ENCODE peak calls at places on chromosome 19, in four cellular contexts. One of them, this sample, is unnamed.

GRCh38 chr19:32196690-32197420 is 148.6 kb upstream of the ZNF507 start:
- DNase-seq in fibroblast of pulmonary artery: no peak
- DNase-seq in astrocyte: no peak
- DNase-seq in ascending aorta: no peak
- DNase-seq in this sample: no peak

GRCh38 chr19:2329528-2329927 is 1.0 kb downstream of the SPPL2B start:
- DNase-seq in astrocyte: no peak
- DNase-seq in fibroblast of pulmonary artery: no peak
- DNase-seq in ascending aorta: no peak
- DNase-seq in this sample: no peak

GRCh38 chr19:3986260-3987041 is 1.2 kb upstream of the EEF2 start:
- DNase-seq in astrocyte: peak; percentile 52
- DNase-seq in ascending aorta: no peak
- DNase-seq in fibroblast of pulmonary artery: peak; percentile 85
- DNase-seq in this sample: no peak

GRCh38 chr19:57348136-57348535 is 2.9 kb upstream of the ZNF304 start:
- DNase-seq in fibroblast of pulmonary artery: peak; percentile 21
- DNase-seq in ascending aorta: no peak
- DNase-seq in astrocyte: peak; percentile 29
- DNase-seq in this sample: no peak

GRCh38 chr19:5624154-5624663 is 1.3 kb downstream of the SAFB start:
- DNase-seq in ascending aorta: no peak
- DNase-seq in fibroblast of pulmonary artery: peak; percentile 48
- DNase-seq in astrocyte: peak; percentile 35
- DNase-seq in this sample: no peak

GRCh38 chr19:33220115-33220514 is 5.5 kb downstream of the SLC7A10 start:
- DNase-seq in ascending aorta: no peak
- DNase-seq in astrocyte: no peak
- DNase-seq in fibroblast of pulmonary artery: no peak
- DNase-seq in this sample: no peak

GRCh38 chr19:30327331-30327730 is 44.9 kb upstream of the ZNF536 start:
- DNase-seq in fibroblast of pulmonary artery: no peak
- DNase-seq in ascending aorta: no peak
- DNase-seq in astrocyte: no peak
- DNase-seq in this sample: no peak

GRCh38 chr19:30645946-30646577 is 273.9 kb downstream of the ZNF536 start:
- DNase-seq in fibroblast of pulmonary artery: no peak
- DNase-seq in ascending aorta: no peak
- DNase-seq in astrocyte: no peak
- DNase-seq in this sample: no peak

GRCh38 chr19:54133312-54133956 is 4.1 kb upstream of the CNOT3 start:
- DNase-seq in fibroblast of pulmonary artery: no peak
- DNase-seq in astrocyte: peak; percentile 58
- DNase-seq in ascending aorta: no peak
- DNase-seq in this sample: no peak

GRCh38 chr19:28066988-28067387 is 1146.0 kb downstream of the UQCRFS1 start:
- DNase-seq in astrocyte: no peak
- DNase-seq in fibroblast of pulmonary artery: no peak
- DNase-seq in ascending aorta: no peak
- DNase-seq in this sample: no peak

GRCh38 chr19:47188507-47189033 is 42.4 kb downstream of the BBC3 start:
- DNase-seq in astrocyte: no peak
- DNase-seq in fibroblast of pulmonary artery: no peak
- DNase-seq in ascending aorta: no peak
- DNase-seq in this sample: no peak

GRCh38 chr19:39139305-39140194 is 14.0 kb downstream of the PAK4 start:
- DNase-seq in fibroblast of pulmonary artery: no peak
- DNase-seq in astrocyte: no peak
- DNase-seq in ascending aorta: no peak
- DNase-seq in this sample: no peak

GRCh38 chr19:35000647-35001501 is 751 bp downstream of the GRAMD1A start:
- DNase-seq in ascending aorta: no peak
- DNase-seq in fibroblast of pulmonary artery: peak; percentile 50
- DNase-seq in astrocyte: peak; percentile 45
- DNase-seq in this sample: no peak

GRCh38 chr19:53927745-53928144 is 18.7 kb downstream of the CACNG7 start:
- DNase-seq in astrocyte: peak; percentile 51
- DNase-seq in ascending aorta: no peak
- DNase-seq in fibroblast of pulmonary artery: peak; percentile 81
- DNase-seq in this sample: no peak

GRCh38 chr19:4455742-4456565 is 1.6 kb downstream of the UBXN6 start:
- DNase-seq in fibroblast of pulmonary artery: peak; percentile 78
- DNase-seq in ascending aorta: no peak
- DNase-seq in astrocyte: peak; percentile 42
- DNase-seq in this sample: peak; percentile 60

GRCh38 chr19:17260842-17261325 is 3.7 kb downstream of the USHBP1 start:
- DNase-seq in ascending aorta: no peak
- DNase-seq in astrocyte: peak; percentile 27
- DNase-seq in fibroblast of pulmonary artery: peak; percentile 81
- DNase-seq in this sample: no peak

GRCh38 chr19:6161271-6161850 is 25.9 kb downstream of the ACSBG2 start:
- DNase-seq in fibroblast of pulmonary artery: no peak
- DNase-seq in astrocyte: no peak
- DNase-seq in ascending aorta: no peak
- DNase-seq in this sample: no peak

GRCh38 chr19:53877361-53877766 is 4.6 kb upstream of the PRKCG start:
- DNase-seq in astrocyte: no peak
- DNase-seq in ascending aorta: no peak
- DNase-seq in fibroblast of pulmonary artery: peak; percentile 33
- DNase-seq in this sample: no peak

GRCh38 chr19:48501961-48502719 is 9.5 kb downstream of the LMTK3 start:
- DNase-seq in fibroblast of pulmonary artery: peak; percentile 45
- DNase-seq in ascending aorta: peak; percentile 33
- DNase-seq in astrocyte: no peak
- DNase-seq in this sample: peak; percentile 53

GRCh38 chr19:55667006-55667381 is 8.0 kb upstream of the EPN1 start:
- DNase-seq in fibroblast of pulmonary artery: no peak
- DNase-seq in ascending aorta: no peak
- DNase-seq in astrocyte: no peak
- DNase-seq in this sample: no peak

GRCh38 chr19:2456301-2456570 is 523 bp downstream of the LMNB2 start:
- DNase-seq in astrocyte: no peak
- DNase-seq in ascending aorta: no peak
- DNase-seq in fibroblast of pulmonary artery: no peak
- DNase-seq in this sample: no peak

GRCh38 chr19:16185925-16186234 is 670 bp downstream of the FAM32A start:
- DNase-seq in ascending aorta: no peak
- DNase-seq in astrocyte: no peak
- DNase-seq in fibroblast of pulmonary artery: no peak
- DNase-seq in this sample: no peak
- TF ChIP-seq CTCF in ascending aorta: no peak
- TF ChIP-seq CTCF in astrocyte: peak; percentile 30
- TF ChIP-seq CTCF in fibroblast of pulmonary artery: peak; percentile 36
- TF ChIP-seq CTCF in this sample: peak; percentile 55

GRCh38 chr19:19477705-19478383 is 37.5 kb downstream of the TSSK6 start:
- DNase-seq in fibroblast of pulmonary artery: no peak
- DNase-seq in astrocyte: no peak
- DNase-seq in ascending aorta: no peak
- DNase-seq in this sample: no peak

GRCh38 chr19:19480688-19481087 is 34.7 kb downstream of the TSSK6 start:
- DNase-seq in ascending aorta: no peak
- DNase-seq in fibroblast of pulmonary artery: no peak
- DNase-seq in astrocyte: no peak
- DNase-seq in this sample: no peak

GRCh38 chr19:19471682-19472081 is 43.7 kb downstream of the TSSK6 start:
- DNase-seq in fibroblast of pulmonary artery: no peak
- DNase-seq in ascending aorta: no peak
- DNase-seq in astrocyte: no peak
- DNase-seq in this sample: no peak

GRCh38 chr19:19474950-19475781 is 40.2 kb downstream of the TSSK6 start:
- DNase-seq in ascending aorta: no peak
- DNase-seq in astrocyte: no peak
- DNase-seq in fibroblast of pulmonary artery: no peak
- DNase-seq in this sample: no peak

DNA sequence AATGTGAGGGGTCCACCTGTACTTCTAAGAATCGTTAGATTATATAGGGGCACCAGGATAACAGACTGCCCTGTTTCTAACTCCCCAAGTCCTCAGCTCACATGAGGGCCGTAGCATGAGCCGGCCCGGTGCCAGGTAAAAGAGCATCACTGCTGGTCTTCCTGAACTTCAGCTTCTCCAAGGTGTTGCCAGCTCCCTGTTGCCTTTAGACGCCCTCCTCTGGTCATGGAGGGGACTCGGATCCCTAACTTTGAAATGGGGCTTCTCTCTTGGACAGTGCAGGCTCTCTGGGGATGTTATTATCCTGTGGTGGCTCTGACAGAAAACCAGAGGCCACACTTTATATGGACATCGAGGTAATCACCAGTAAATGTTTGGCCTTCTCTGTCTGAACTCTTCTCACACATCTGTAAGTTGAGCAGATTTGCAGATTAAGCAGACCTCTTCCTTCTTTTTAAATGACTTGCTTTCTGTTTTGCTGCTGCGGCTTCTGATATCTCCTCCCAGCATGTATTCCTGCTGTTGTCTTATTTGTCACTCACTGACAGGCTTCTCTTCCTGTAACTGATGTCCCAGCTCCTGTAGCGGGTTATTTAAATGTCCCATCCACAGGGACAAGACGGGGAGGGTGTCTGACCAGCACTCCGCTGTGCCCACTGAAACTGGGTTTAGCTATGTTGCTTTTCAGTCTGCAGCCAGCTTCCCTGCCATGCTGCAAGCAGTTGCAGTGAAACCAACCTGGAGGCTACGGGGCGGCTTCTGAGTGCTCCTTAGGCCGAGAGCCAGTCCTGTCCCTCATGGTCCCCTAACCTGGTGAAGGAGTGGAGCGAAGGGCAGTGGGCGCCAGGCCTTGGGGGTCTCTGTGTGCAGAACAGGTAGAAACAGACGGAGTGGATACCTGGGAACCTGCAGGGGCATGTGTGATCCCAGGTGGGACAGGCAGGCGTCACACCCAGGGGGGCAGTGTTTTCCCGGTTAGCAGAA is 39.2 kb downstream of the TSSK6 start:
- DNase-seq in ascending aorta: no peak
- DNase-seq in fibroblast of pulmonary artery: peak; percentile 53
- DNase-seq in astrocyte: no peak
- DNase-seq in this sample: no peak
- H3K4me3 ChIP-seq in ascending aorta: no peak overlapping the region
- H3K4me3 ChIP-seq in fibroblast of pulmonary artery: no peak overlapping the region
- H3K4me3 ChIP-seq in astrocyte: no peak overlapping the region
- H3K4me3 ChIP-seq in this sample: no peak overlapping the region

DNA sequence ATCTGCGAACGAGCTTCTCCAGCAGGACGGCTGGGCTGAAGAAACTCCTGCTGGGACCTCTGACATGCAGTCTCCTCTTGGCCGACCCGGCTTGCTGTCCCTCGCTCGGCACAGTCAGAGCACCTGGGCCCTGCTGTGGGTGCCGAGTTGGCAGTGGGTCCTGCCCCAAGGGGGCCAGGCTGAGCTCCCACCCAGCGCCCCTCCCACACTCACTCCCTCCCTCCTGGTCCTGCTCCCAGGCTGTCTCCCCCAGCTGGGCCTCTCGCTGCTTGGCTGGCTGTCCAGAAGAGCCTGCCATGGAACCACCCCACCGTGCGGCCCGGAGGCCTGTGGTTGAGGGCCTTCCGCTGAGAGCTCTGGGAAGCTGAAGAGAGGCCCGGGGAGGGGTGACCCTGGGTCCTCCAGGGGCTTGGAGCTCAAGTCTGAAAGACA is 6.0 kb downstream of the AKT2 start:
- DNase-seq in fibroblast of pulmonary artery: peak; percentile 75
- DNase-seq in ascending aorta: no peak
- DNase-seq in astrocyte: peak; percentile 6
- DNase-seq in this sample: no peak
- TF ChIP-seq CTCF in fibroblast of pulmonary artery: no peak
- TF ChIP-seq CTCF in ascending aorta: no peak
- TF ChIP-seq CTCF in astrocyte: no peak
- TF ChIP-seq CTCF in this sample: no peak

GRCh38 chr19:41551212-41551610 is 24.8 kb upstream of the CEACAM21 start:
- DNase-seq in fibroblast of pulmonary artery: no peak
- DNase-seq in astrocyte: no peak
- DNase-seq in ascending aorta: no peak
- DNase-seq in this sample: no peak

GRCh38 chr19:41553804-41554203 is 22.2 kb upstream of the CEACAM21 start:
- DNase-seq in ascending aorta: no peak
- DNase-seq in fibroblast of pulmonary artery: no peak
- DNase-seq in astrocyte: no peak
- DNase-seq in this sample: no peak

GRCh38 chr19:41551711-41552110 is 24.3 kb upstream of the CEACAM21 start:
- DNase-seq in fibroblast of pulmonary artery: no peak
- DNase-seq in astrocyte: no peak
- DNase-seq in ascending aorta: no peak
- DNase-seq in this sample: no peak

GRCh38 chr19:41554902-41555301 is 21.1 kb upstream of the CEACAM21 start:
- DNase-seq in ascending aorta: no peak
- DNase-seq in fibroblast of pulmonary artery: no peak
- DNase-seq in astrocyte: no peak
- DNase-seq in this sample: no peak

DNA sequence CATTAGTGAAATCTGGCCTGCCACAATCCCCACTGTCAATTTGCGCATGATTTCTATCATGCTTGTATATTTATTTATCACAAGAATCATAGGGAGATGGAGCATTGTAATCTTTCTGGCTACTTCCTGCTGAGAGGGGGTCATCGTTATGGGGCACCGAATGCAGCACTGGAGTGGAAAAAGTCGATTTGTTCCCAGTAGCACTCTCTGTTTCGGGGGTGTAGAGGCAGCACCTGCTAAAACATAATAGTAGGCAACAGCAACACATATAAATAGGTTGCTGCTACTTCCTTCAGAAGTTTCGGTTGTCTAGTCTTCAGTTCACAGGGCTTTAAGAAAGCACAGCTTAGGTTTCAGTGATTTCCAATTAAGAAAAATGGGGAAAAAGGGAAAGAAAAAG is 23.4 kb upstream of the CEACAM21 start:
- DNase-seq in ascending aorta: no peak
- DNase-seq in astrocyte: no peak
- DNase-seq in fibroblast of pulmonary artery: no peak
- DNase-seq in this sample: no peak
- H3K4me3 ChIP-seq in ascending aorta: no peak overlapping the region
- H3K4me3 ChIP-seq in astrocyte: no peak overlapping the region
- H3K4me3 ChIP-seq in fibroblast of pulmonary artery: no peak overlapping the region
- H3K4me3 ChIP-seq in this sample: no peak overlapping the region

GRCh38 chr19:49816616-49817015 is 1.5 kb upstream of the MED25 start:
- DNase-seq in ascending aorta: no peak
- DNase-seq in astrocyte: no peak
- DNase-seq in fibroblast of pulmonary artery: no peak
- DNase-seq in this sample: no peak

GRCh38 chr19:49818691-49819331 is 722 bp downstream of the MED25 start:
- DNase-seq in fibroblast of pulmonary artery: no peak
- DNase-seq in ascending aorta: no peak
- DNase-seq in astrocyte: no peak
- DNase-seq in this sample: no peak

GRCh38 chr19:49820125-49820524 is 2.0 kb downstream of the MED25 start:
- DNase-seq in ascending aorta: no peak
- DNase-seq in astrocyte: no peak
- DNase-seq in fibroblast of pulmonary artery: peak; percentile 67
- DNase-seq in this sample: no peak

GRCh38 chr19:49814010-49814409 is 918 bp upstream of the FUZ start:
- DNase-seq in astrocyte: no peak
- DNase-seq in fibroblast of pulmonary artery: no peak
- DNase-seq in ascending aorta: no peak
- DNase-seq in this sample: no peak

GRCh38 chr19:49817964-49818690 is at the start of gene MED25:
- DNase-seq in astrocyte: peak; percentile 56
- DNase-seq in ascending aorta: peak; percentile 30
- DNase-seq in fibroblast of pulmonary artery: peak; percentile 87
- DNase-seq in this sample: peak; percentile 50
- TF ChIP-seq CTCF in astrocyte: no peak
- TF ChIP-seq CTCF in ascending aorta: peak; percentile 29
- TF ChIP-seq CTCF in fibroblast of pulmonary artery: no peak
- TF ChIP-seq CTCF in this sample: no peak

GRCh38 chr19:12055784-12056183 is 3.0 kb upstream of the ZNF878 start:
- DNase-seq in astrocyte: no peak
- DNase-seq in ascending aorta: no peak
- DNase-seq in fibroblast of pulmonary artery: no peak
- DNase-seq in this sample: no peak
- H3K4me3 ChIP-seq in astrocyte: no peak overlapping the region
- H3K4me3 ChIP-seq in ascending aorta: no peak overlapping the region
- H3K4me3 ChIP-seq in fibroblast of pulmonary artery: no peak overlapping the region
- H3K4me3 ChIP-seq in this sample: no peak overlapping the region

This sample was measured in epithelial cell of proximal tubule.